ENCODE peak calls at places on chromosomes 4 and X, in six cellular contexts. B is BE2C, Q is brain microvascular endothelial cell, N is lower leg skin, W is colonic mucosa, U is astrocyte of the spinal cord. R is an unnamed sample.

GRCh38 chr4:120286813-120287212 is 220.2 kb upstream of the MAD2L1 start:
- DNase-seq in B (no peak), N (no peak), W (no peak), Q (no peak), U (no peak), R (no peak)

GRCh38 chr4:137768881-137769280 is 236.6 kb upstream of the PCDH18 start:
- DNase-seq in W (no peak), Q (no peak), B (no peak), U (no peak), N (no peak), R (no peak)

GRCh38 chr4:64713256-64713840 is 304.1 kb upstream of the TECRL start:
- DNase-seq in W (no peak), Q (peak), B (no peak), N (no peak), U (peak), R (no peak)

GRCh38 chrX:131987252-131987651 is 35.9 kb upstream of the STK26 start:
- DNase-seq in Q (no peak), W (no peak), B (no peak), N (no peak), U (no peak), R (no peak)

GRCh38 chrX:113741744-113742143 is 842.1 kb upstream of the HTR2C start:
- DNase-seq in U (peak), B (peak), N (no peak), Q (no peak), W (no peak), R (no peak)

GRCh38 chr4:149322203-149322602 is 493.4 kb downstream of the IQCM start:
- DNase-seq in W (no peak), U (no peak), B (no peak), N (no peak), Q (no peak), R (no peak)

GRCh38 chrX:134658421-134658896 is at the start of gene PLAC1:
- DNase-seq in B (no peak), Q (no peak), U (no peak), N (no peak), W (no peak), R (no peak)

GRCh38 chrX:71366674-71367256 is 608 bp downstream of the TAF1 start:
- DNase-seq in N (no peak), Q (peak), U (peak), W (peak), B (peak), R (no peak)

GRCh38 chrX:44314259-44314734 is 29.2 kb downstream of the EFHC2 start:
- DNase-seq in B (peak), N (no peak), U (peak), Q (peak), W (peak), R (peak)

GRCh38 chr4:77355731-77356130 is 198.7 kb downstream of the CCNG2 start:
- DNase-seq in W (no peak), B (no peak), U (no peak), N (no peak), Q (no peak), R (no peak)

GRCh38 chr4:112897548-112897947 is 151.9 kb upstream of the ANK2 start:
- DNase-seq in B (no peak), Q (no peak), W (no peak), N (no peak), U (no peak), R (no peak)

GRCh38 chrX:129772796-129773431 is 6.8 kb upstream of the SASH3 start:
- DNase-seq in N (peak), U (no peak), B (no peak), W (peak), Q (no peak), R (peak)

GRCh38 chrX:43745938-43746721 is 90.0 kb downstream of the MAOA start:
- DNase-seq in Q (no peak), N (no peak), U (peak), B (no peak), W (no peak), R (no peak)

GRCh38 chrX:30253257-30253656 is 6.3 kb downstream of the MAGEB1 start:
- DNase-seq in Q (no peak), B (no peak), W (no peak), U (no peak), N (no peak), R (no peak)

GRCh38 chr4:81084029-81084428 is 53.5 kb downstream of the BMP3 start:
- DNase-seq in N (no peak), U (peak), W (no peak), Q (peak), B (no peak), R (no peak)

GRCh38 chrX:74422576-74423288 is 1.4 kb downstream of the SLC16A2 start:
- DNase-seq in Q (peak), N (no peak), B (peak), W (peak), U (peak), R (no peak)

GRCh38 chr4:152946460-152946859 is 10.3 kb downstream of the FHDC1 start:
- DNase-seq in B (no peak), U (no peak), W (no peak), Q (no peak), N (no peak), R (no peak)

GRCh38 chr4:184807261-184807660 is 18.5 kb downstream of the ACSL1 start:
- DNase-seq in U (peak), B (no peak), N (no peak), Q (no peak), W (no peak), R (no peak)

GRCh38 chrX:100976211-100976610 is 6.7 kb downstream of the ARL13A start:
- DNase-seq in U (no peak), W (no peak), B (no peak), Q (no peak), N (no peak), R (no peak)

GRCh38 chrX:21394792-21395191 is 20.6 kb downstream of the CNKSR2 start:
- DNase-seq in U (no peak), W (no peak), B (no peak), N (no peak), Q (no peak), R (no peak)

GRCh38 chrX:102950908-102951866 is 14.1 kb downstream of the RAB40AL start:
- DNase-seq in B (peak), W (peak), U (peak), N (peak), Q (peak), R (peak)

GRCh38 chr4:2298548-2298991 is 36.7 kb upstream of the MXD4 start:
- DNase-seq in U (no peak), B (no peak), N (no peak), W (no peak), Q (no peak), R (no peak)

GRCh38 chr4:74395633-74396032 is 30.7 kb downstream of the EREG start:
- DNase-seq in N (no peak), Q (peak), B (no peak), U (peak), W (no peak), R (no peak)

GRCh38 chr4:181504846-181505374 is 738.3 kb upstream of the TENM3 start:
- DNase-seq in N (no peak), W (no peak), U (no peak), B (no peak), Q (no peak), R (no peak)

GRCh38 chr4:94274912-94275311 is 67.2 kb downstream of the SMARCAD1 start:
- DNase-seq in W (no peak), B (no peak), U (peak), Q (no peak), N (no peak), R (no peak)

GRCh38 chr4:1717129-1718094 is 3.7 kb downstream of the TMEM129 start:
- DNase-seq in Q (no peak), N (no peak), U (no peak), B (no peak), W (no peak), R (no peak)

GRCh38 chrX:154718607-154719006 is 32.3 kb downstream of the GAB3 start:
- DNase-seq in N (no peak), B (no peak), Q (no peak), W (no peak), U (no peak), R (no peak)

GRCh38 chr4:18458465-18458864 is 436.9 kb upstream of the LCORL start:
- DNase-seq in W (no peak), Q (no peak), N (no peak), U (no peak), B (no peak), R (no peak)

GRCh38 chrX:17535229-17535628 is 160.2 kb downstream of the NHS start:
- DNase-seq in N (no peak), B (peak), W (peak), U (no peak), Q (no peak), R (no peak)

GRCh38 chr4:122652379-122652778 is 31.5 kb upstream of the IL21 start:
- DNase-seq in B (peak), N (no peak), W (peak), U (peak), Q (peak), R (no peak)

GRCh38 chr4:166162327-166162726 is 289.3 kb downstream of the TLL1 start:
- DNase-seq in W (no peak), Q (no peak), B (no peak), N (no peak), U (no peak), R (no peak)

GRCh38 chr4:2254665-2255500 is 7.0 kb downstream of the MXD4 start:
- DNase-seq in Q (no peak), N (peak), U (no peak), B (peak), W (peak), R (peak)

GRCh38 chr4:48346594-48346993 is 5.3 kb downstream of the SLAIN2 start:
- DNase-seq in U (peak), Q (no peak), B (no peak), W (no peak), N (no peak), R (no peak)

GRCh38 chr4:184267673-184268573 is 50.2 kb upstream of the ENPP6 start:
- DNase-seq in B (peak), Q (peak), U (peak), W (peak), N (peak), R (peak)

GRCh38 chrX:118420462-118420861 is 74.6 kb downstream of the WDR44 start:
- DNase-seq in N (no peak), U (peak), B (no peak), W (no peak), Q (peak), R (no peak)

GRCh38 chrX:120559799-120560198 is 963 bp downstream of the CUL4B start:
- DNase-seq in U (no peak), W (no peak), Q (no peak), B (no peak), N (no peak), R (no peak)

GRCh38 chrX:19811807-19812604 is 75.4 kb downstream of the SH3KBP1 start:
- DNase-seq in B (no peak), U (peak), Q (peak), W (no peak), N (no peak), R (no peak)

GRCh38 chr4:16860506-16860905 is 37.9 kb downstream of the LDB2 start:
- DNase-seq in B (no peak), N (no peak), U (peak), Q (peak), W (no peak), R (no peak)

GRCh38 chr4:40731792-40732245 is 17.9 kb upstream of the NSUN7 start:
- DNase-seq in B (peak), N (peak), W (no peak), Q (no peak), U (no peak), R (no peak)

DNA sequence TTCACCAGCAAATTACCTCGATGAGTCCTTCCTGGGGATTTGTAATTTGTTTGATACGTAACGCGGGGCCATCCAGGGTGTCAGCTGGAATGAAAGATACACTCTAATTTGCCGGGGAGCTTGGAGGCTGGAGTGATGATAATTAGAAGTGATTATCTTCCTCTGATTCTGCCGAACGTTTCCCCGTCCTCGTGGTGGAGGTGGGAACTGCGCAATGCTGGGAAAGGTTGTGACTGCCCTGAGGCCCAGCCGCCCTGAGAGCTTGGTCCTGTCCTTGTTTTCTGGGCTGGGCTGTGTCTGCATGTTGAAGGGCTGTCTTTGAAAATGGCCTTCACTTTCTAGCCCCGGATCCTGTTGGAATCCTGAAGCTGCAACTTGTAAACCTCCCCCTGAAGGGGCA is 48.0 kb downstream of the SORCS2 start:
- DNase-seq in N (no peak), U (no peak), W (no peak), Q (no peak), B (no peak), R (no peak)
- TF ChIP-seq CTCF in N (no peak), U (no peak), W (no peak), Q (peak), B (peak), R (no peak)

GRCh38 chr4:160371446-160371845 is 1268.6 kb downstream of the RAPGEF2 start:
- DNase-seq in N (no peak), B (no peak), W (no peak), U (no peak), Q (no peak), R (no peak)
- TF ChIP-seq CTCF in N (no peak), B (no peak), W (no peak), U (no peak), Q (no peak), R (no peak)

GRCh38 chrX:65658229-65658628 is 9.2 kb upstream of the MSN start:
- DNase-seq in B (no peak), U (no peak), W (no peak), N (no peak), Q (no peak), R (no peak)

GRCh38 chrX:65652098-65652497 is 15.4 kb upstream of the MSN start:
- DNase-seq in B (no peak), W (no peak), Q (no peak), N (no peak), U (no peak), R (no peak)

DNA sequence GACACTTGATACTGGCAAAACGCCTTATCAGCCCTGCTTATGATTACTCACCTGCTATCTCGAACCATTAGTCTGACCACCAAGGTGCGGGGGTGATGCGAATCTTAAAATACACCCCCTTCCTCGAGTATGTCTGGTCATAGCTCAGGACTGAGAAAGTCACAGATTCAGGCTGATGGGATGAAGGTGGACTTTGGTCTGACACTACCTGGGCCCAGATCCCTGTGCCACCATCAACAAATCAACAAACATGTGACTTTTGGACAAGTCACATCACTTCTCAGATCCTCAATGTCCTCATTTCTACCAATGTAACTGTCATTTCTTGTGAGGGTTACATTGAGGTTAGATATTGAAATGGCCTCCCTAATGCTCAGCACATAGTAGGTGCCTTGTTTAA is 9.8 kb upstream of the MSN start:
- DNase-seq in N (no peak), Q (no peak), B (no peak), W (no peak), U (no peak), R (no peak)
- TF ChIP-seq CTCF in N (no peak), Q (no peak), B (no peak), W (no peak), U (no peak), R (no peak)

GRCh38 chr4:139453371-139454110 is 380 bp upstream of the RAB33B start:
- DNase-seq in U (peak), W (peak), B (peak), N (peak), Q (peak), R (peak)
- TF ChIP-seq CTCF in U (peak), W (peak), B (peak), N (no peak), Q (no peak), R (no peak)

GRCh38 chrX:136892412-136892811 is 11.9 kb upstream of the RBMX start:
- DNase-seq in U (no peak), W (no peak), Q (no peak), N (no peak), B (no peak), R (no peak)
- TF ChIP-seq CTCF in U (no peak), W (no peak), Q (no peak), N (no peak), B (no peak), R (no peak)

GRCh38 chr4:68433582-68433981 is 13.7 kb upstream of the TMPRSS11E start:
- DNase-seq in U (no peak), N (no peak), W (no peak), B (no peak), Q (no peak), R (no peak)
- TF ChIP-seq CTCF in U (no peak), N (no peak), W (no peak), B (no peak), Q (no peak), R (no peak)

GRCh38 chrX:139120760-139121159 is 409.2 kb upstream of the FGF13 start:
- DNase-seq in B (no peak), U (peak), N (no peak), W (no peak), Q (no peak), R (no peak)

GRCh38 chrX:139125916-139126315 is 404.6 kb upstream of the F9 start:
- DNase-seq in N (no peak), B (no peak), U (no peak), W (no peak), Q (no peak), R (no peak)

GRCh38 chrX:139121616-139122286 is 408.8 kb upstream of the F9 start:
- DNase-seq in W (no peak), U (no peak), N (no peak), Q (no peak), B (no peak), R (no peak)

GRCh38 chrX:139126493-139126892 is 404.0 kb upstream of the F9 start:
- DNase-seq in B (no peak), N (no peak), U (no peak), Q (no peak), W (peak), R (no peak)
- TF ChIP-seq CTCF in B (no peak), N (no peak), U (peak), Q (peak), W (peak), R (no peak)

DNA sequence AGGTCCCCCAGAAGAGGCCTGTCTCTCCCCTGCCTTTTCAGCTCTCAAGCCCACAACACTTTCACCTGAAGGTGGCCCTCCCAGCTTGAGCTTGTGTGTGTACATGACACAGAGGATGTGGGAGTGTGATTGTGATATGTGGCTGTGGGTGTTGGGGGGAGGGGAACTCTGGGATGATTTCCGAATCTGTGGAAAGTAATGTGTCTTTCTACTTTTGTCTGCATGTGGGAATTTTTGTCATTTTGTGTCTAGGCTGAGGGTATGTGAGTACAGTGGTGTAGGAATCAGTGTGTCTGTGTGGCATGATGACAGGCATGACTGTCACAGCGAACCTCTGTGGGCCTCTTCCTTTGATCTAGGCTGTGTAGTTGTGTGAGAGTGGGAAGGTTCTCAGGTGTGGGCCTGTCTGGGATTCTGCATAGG is 6.4 kb downstream of the SYP start:
- DNase-seq in U (no peak), Q (no peak), W (no peak), B (no peak), N (no peak), R (no peak)
- TF ChIP-seq CTCF in U (no peak), Q (no peak), W (no peak), B (no peak), N (no peak), R (no peak)

GRCh38 chr4:98625399-98625798 is 33.0 kb downstream of the TSPAN5 start:
- DNase-seq in U (no peak), N (no peak), B (no peak), W (no peak), Q (no peak), R (no peak)

GRCh38 chr4:98626350-98626749 is 32.1 kb downstream of the TSPAN5 start:
- DNase-seq in N (no peak), W (no peak), U (peak), Q (peak), B (no peak), R (no peak)

GRCh38 chr4:98627477-98627876 is 30.9 kb downstream of the TSPAN5 start:
- DNase-seq in N (no peak), B (no peak), Q (no peak), W (no peak), U (peak), R (no peak)

GRCh38 chr4:98625920-98626319 is 32.5 kb downstream of the TSPAN5 start:
- DNase-seq in W (no peak), B (no peak), Q (no peak), N (no peak), U (no peak), R (no peak)

GRCh38 chr4:98627883-98628282 is 30.5 kb downstream of the TSPAN5 start:
- DNase-seq in Q (peak), B (no peak), W (no peak), N (no peak), U (peak), R (no peak)
- TF ChIP-seq CTCF in Q (no peak), B (no peak), W (no peak), N (no peak), U (no peak), R (no peak)